ENCODE peak calls at places on chromosomes 7 and 10, in six cellular contexts. U is H9, D is neuronal stem cell, X is H1, L is mesenchymal stem cell, P is IMR-90. Z is an unnamed sample.

GRCh38 chr10:1045415-1045814 is 3.5 kb downstream of the IDI1 start:
- DNase-seq in D (no peak), P (no peak), L (no peak), U (no peak), X (no peak), Z (no peak)

GRCh38 chr7:77538186-77538907 is 1.3 kb downstream of the PTPN12 start:
- DNase-seq in D (peak), X (peak), L (peak), U (peak), P (peak), Z (peak)

GRCh38 chr10:79239275-79239779 is 107.9 kb upstream of the PPIF start:
- DNase-seq in L (peak), X (no peak), U (peak), P (peak), D (peak), Z (peak)

GRCh38 chr7:139431010-139431409 is 52.5 kb downstream of the KLRG2 start:
- DNase-seq in X (no peak), L (no peak), D (no peak), P (no peak), U (no peak), Z (peak)

GRCh38 chr7:105611856-105612775 is 30.8 kb upstream of the EFCAB10 start:
- DNase-seq in L (peak), U (no peak), X (no peak), P (peak), D (no peak), Z (no peak)

GRCh38 chr7:68841004-68841403 is 757.3 kb upstream of the AUTS2 start:
- DNase-seq in P (no peak), D (no peak), U (no peak), L (no peak), X (no peak), Z (no peak)

GRCh38 chr7:128422037-128422436 is 12.3 kb upstream of the IMPDH1 start:
- DNase-seq in P (no peak), D (no peak), U (no peak), L (no peak), X (no peak), Z (no peak)

GRCh38 chr7:47669178-47669878 is 87.4 kb upstream of the TNS3 start:
- DNase-seq in X (no peak), P (peak), L (peak), U (no peak), D (no peak), Z (peak)

GRCh38 chr10:43955002-43955596 is 306.4 kb upstream of the ZNF32 start:
- DNase-seq in P (no peak), L (no peak), X (no peak), D (no peak), U (no peak), Z (no peak)

GRCh38 chr7:152193882-152194281 is 168.4 kb downstream of the GALNT11 start:
- DNase-seq in D (no peak), X (no peak), P (no peak), U (no peak), L (no peak), Z (no peak)

GRCh38 chr10:7153750-7154149 is 257.1 kb downstream of the SFMBT2 start:
- DNase-seq in U (no peak), D (no peak), L (peak), P (peak), X (no peak), Z (no peak)

GRCh38 chr10:55881588-55881987 is 479.5 kb downstream of the ZWINT start:
- DNase-seq in U (no peak), D (no peak), P (no peak), X (no peak), L (no peak), Z (no peak)
- H3K9ac ChIP-seq in U (no peak), D (no peak), P (no peak), X (no peak), L (no peak), Z (no peak)

DNA sequence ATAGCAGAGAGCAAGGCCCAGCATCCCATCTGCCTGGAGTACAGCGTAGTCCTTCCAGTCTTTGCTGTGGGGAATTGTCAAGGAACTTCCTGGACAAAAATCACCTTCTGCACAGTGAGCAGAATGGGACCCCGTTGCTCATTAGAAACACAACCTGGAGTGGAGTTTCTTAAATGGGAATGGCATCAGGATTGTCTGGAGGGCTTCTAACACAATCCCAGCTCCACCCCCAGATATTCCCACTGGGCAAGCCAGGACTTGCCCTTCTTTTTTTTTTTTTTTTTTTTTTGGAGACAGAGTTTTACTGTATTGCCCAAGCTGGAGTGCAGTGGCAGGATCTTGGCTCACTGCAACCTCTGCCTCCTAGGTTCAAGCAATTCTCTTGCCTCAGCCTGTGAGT is 356.4 kb downstream of the GALNT17 start:
- DNase-seq in L (peak), U (peak), P (no peak), X (no peak), D (no peak), Z (no peak)
- H2AK5ac ChIP-seq in L (no peak), U (peak), P (no peak), X (peak), D (no peak), Z (no peak)

GRCh38 chr7:36283711-36284130 is 105.9 kb upstream of the ANLN start:
- DNase-seq in L (peak), P (no peak), D (no peak), X (no peak), U (no peak), Z (peak)
- H3K9ac ChIP-seq in L (no peak), P (no peak), D (no peak), X (no peak), U (no peak), Z (no peak)

GRCh38 chr7:140485463-140486265 is 6.4 kb upstream of the MKRN1 start:
- DNase-seq in U (peak), L (no peak), X (no peak), D (no peak), P (no peak), Z (no peak)
- H2AK5ac ChIP-seq in U (no peak), L (no peak), X (no peak), D (no peak), P (no peak), Z (no peak)

DNA sequence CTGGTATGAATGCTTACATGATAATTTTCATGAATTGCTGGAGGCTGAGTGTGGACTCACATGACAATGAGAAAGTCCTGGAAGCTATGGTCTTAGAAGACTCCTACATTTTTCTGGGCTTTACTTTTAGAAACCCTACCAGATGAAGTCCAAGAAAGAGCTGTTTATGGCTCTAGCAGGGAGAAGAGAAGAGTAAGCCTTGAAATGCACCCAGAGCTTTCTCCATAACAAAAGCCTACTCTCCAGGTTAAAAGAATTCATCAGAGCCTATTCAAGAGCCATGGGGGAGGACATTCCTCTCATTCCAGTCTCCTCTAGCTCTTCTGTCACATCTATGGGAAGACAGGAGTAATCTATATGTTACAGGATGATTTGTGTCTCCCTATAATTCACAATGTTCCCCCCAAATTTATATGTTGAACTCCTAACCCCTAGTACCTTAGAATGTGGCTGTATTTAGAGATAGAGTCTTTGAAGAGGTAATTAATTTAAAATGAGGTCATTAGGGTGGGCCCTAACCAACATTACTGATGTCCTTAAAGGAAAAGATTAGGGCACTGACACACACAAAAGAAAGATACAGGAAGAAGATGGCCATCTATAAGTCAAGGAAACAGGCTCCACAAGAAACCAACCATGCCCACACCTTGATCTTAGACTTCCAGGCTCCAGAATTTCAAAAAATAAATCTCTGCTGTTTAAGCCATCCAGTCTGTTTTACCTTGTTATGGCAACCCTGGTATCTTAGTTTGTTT is 193.8 kb upstream of the PTER start:
- DNase-seq in P (no peak), U (peak), D (peak), X (peak), L (no peak), Z (no peak)
- H3K9ac ChIP-seq in P (no peak), U (no peak), D (no peak), X (no peak), L (no peak), Z (no peak)

DNA sequence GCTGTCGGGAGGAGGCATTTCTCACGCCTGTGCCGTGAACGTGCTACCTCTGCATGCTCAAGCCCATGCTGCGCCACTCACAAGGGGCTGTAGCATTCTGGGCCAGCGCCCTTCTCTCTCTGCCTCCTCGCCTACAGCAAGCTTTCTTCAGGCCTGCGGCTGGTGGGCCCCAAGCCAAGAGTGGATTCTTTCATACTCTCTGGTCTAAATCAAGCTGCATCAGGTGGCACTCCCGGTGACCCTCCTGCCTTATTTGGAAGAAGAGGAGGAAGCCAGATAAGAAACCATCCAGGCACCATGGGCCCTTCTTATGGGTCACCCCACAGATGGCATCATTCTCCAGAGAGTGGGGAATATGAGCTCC is 86.7 kb upstream of the DUSP5 start:
- DNase-seq in U (no peak), L (no peak), P (peak), D (no peak), X (no peak), Z (no peak)
- H2AK5ac ChIP-seq in U (no peak), L (peak), P (peak), D (no peak), X (peak), Z (peak)

Z was measured in trophoblast cell.